ENCODE peak calls at places on chromosomes 2 and 18, in five cellular contexts. T is anterior cingulate cortex, O is heart right ventricle, M is T follicular helper cell, H is tibial nerve. P is an unnamed sample.

GRCh38 chr2:191265311-191266170 is 20.3 kb downstream of the MYO1B start:
- DNase-seq in O (no peak), T (no peak), H (no peak), M (no peak), P (no peak)

GRCh38 chr18:35041752-35042379 is 653 bp downstream of the MAPRE2 start:
- DNase-seq in M (no peak), H (no peak), T (no peak), O (no peak), P (peak)

GRCh38 chr18:6057604-6058003 is 162.3 kb upstream of the TMEM200C start:
- DNase-seq in H (no peak), O (no peak), T (no peak), M (no peak), P (no peak)

GRCh38 chr2:62593825-62594224 is 87.8 kb upstream of the TMEM17 start:
- DNase-seq in M (no peak), O (no peak), H (no peak), T (no peak), P (no peak)

GRCh38 chr2:57876313-57876712 is 170.3 kb upstream of the VRK2 start:
- DNase-seq in H (no peak), O (no peak), T (no peak), M (no peak), P (no peak)

GRCh38 chr2:34475141-34475540 is 876.0 kb upstream of the FAM98A start:
- DNase-seq in M (no peak), H (no peak), T (no peak), O (no peak), P (no peak)

GRCh38 chr2:43218550-43219382 is 7.6 kb downstream of the ZFP36L2 start:
- DNase-seq in M (peak), O (peak), H (no peak), T (peak), P (peak)

GRCh38 chr2:146927080-146927714 is 917.6 kb upstream of the ACVR2A start:
- DNase-seq in T (peak), O (no peak), H (no peak), M (no peak), P (peak)

GRCh38 chr2:7030810-7031209 is 113.6 kb downstream of the RNF144A start:
- DNase-seq in H (no peak), T (no peak), O (no peak), M (no peak), P (no peak)

GRCh38 chr2:239526038-239526437 is 125.2 kb upstream of the HDAC4 start:
- DNase-seq in O (no peak), T (no peak), M (no peak), H (no peak), P (no peak)

GRCh38 chr2:205708231-205708631 is 25.9 kb downstream of the NRP2 start:
- DNase-seq in T (no peak), H (no peak), M (no peak), O (no peak), P (no peak)

GRCh38 chr18:40041951-40042350 is 1913.1 kb upstream of the PIK3C3 start:
- DNase-seq in M (no peak), T (no peak), O (no peak), H (no peak), P (no peak)

GRCh38 chr2:182070736-182071135 is 85.1 kb downstream of the PPP1R1C start:
- DNase-seq in H (no peak), T (no peak), M (no peak), O (no peak), P (no peak)

GRCh38 chr2:231487197-231487596 is 22.9 kb upstream of the NCL start:
- DNase-seq in M (no peak), O (no peak), T (no peak), H (no peak), P (no peak)

GRCh38 chr2:67215214-67215613 is 181.9 kb upstream of the ETAA1 start:
- DNase-seq in T (no peak), O (peak), M (no peak), H (no peak), P (peak)

GRCh38 chr2:64950226-64951160 is 38.7 kb upstream of the SLC1A4 start:
- DNase-seq in M (no peak), H (no peak), O (no peak), T (no peak), P (no peak)

GRCh38 chr2:96843538-96844268 is at the start of gene ANKRD23:
- DNase-seq in H (no peak), T (no peak), O (no peak), M (no peak), P (no peak)

GRCh38 chr18:79517322-79517721 is 121.6 kb downstream of the NFATC1 start:
- DNase-seq in H (no peak), O (no peak), T (no peak), M (no peak), P (no peak)

GRCh38 chr2:47708801-47709499 is 74.0 kb upstream of the MSH6 start:
- DNase-seq in H (no peak), M (no peak), T (no peak), O (no peak), P (no peak)

GRCh38 chr2:182636694-182637093 is 79.4 kb upstream of the DNAJC10 start:
- DNase-seq in T (no peak), H (no peak), M (no peak), O (no peak), P (no peak)

GRCh38 chr18:28248653-28249052 is 71.7 kb upstream of the CDH2 start:
- DNase-seq in H (no peak), M (no peak), O (no peak), T (no peak), P (no peak)

GRCh38 chr2:201191132-201191875 is 8.4 kb downstream of the CASP10 start:
- DNase-seq in H (no peak), T (no peak), O (no peak), M (no peak), P (no peak)

GRCh38 chr2:20675701-20676352 is 8.9 kb downstream of the GDF7 start:
- DNase-seq in H (no peak), O (no peak), M (no peak), T (no peak), P (peak)

GRCh38 chr18:49682301-49683190 is 120.7 kb downstream of the LIPG start:
- DNase-seq in T (no peak), M (no peak), O (no peak), H (no peak), P (no peak)

GRCh38 chr2:192500550-192501200 is 305.9 kb upstream of the TMEFF2 start:
- DNase-seq in H (no peak), O (no peak), T (no peak), M (no peak), P (no peak)

GRCh38 chr2:100119235-100119634 is 23.2 kb downstream of the AFF3 start:
- DNase-seq in M (no peak), H (no peak), T (no peak), O (no peak), P (no peak)

GRCh38 chr2:199410130-199410529 is 47.6 kb downstream of the SATB2 start:
- DNase-seq in T (no peak), H (no peak), O (no peak), M (no peak), P (no peak)

GRCh38 chr18:45370190-45371010 is 244.9 kb upstream of the SLC14A2 start:
- DNase-seq in T (no peak), H (no peak), O (no peak), M (no peak), P (no peak)

GRCh38 chr2:146213674-146214073 is 1631.2 kb upstream of the ACVR2A start:
- DNase-seq in M (no peak), T (no peak), O (no peak), H (no peak), P (no peak)

GRCh38 chr2:41928593-41928992 is 119.2 kb upstream of the PKDCC start:
- DNase-seq in H (no peak), O (no peak), M (no peak), T (no peak), P (no peak)

P was measured in left colon.